ENCODE peak calls at places on chromosome 6, in four cellular contexts. C is colonic mucosa; W is mesendoderm; M is naive thymus-derived CD4-positive, alpha-beta T cell. Q is an unnamed sample. For H3K4me1 and H3K27me3, the result is how much of the 10 kb centered on the place peaks cover.

GRCh38 chr6:53432318-53433161 is 83.8 kb upstream of the ELOVL5 start:
- DNase-seq in C (no peak), W (no peak), M (no peak), Q (no peak)

GRCh38 chr6:161660666-161661571 is 387.1 kb upstream of the AGPAT4 start:
- DNase-seq in W (peak), C (no peak), M (no peak), Q (no peak)

GRCh38 chr6:85594197-85594930 is 706 bp upstream of the SNX14 start:
- DNase-seq in C (no peak), M (no peak), W (peak), Q (peak)

GRCh38 chr6:130851026-130851425 is 23.8 kb downstream of the SMLR1 start:
- DNase-seq in M (no peak), C (no peak), W (no peak), Q (no peak)

GRCh38 chr6:108170607-108171290 is 4.9 kb downstream of the NR2E1 start:
- DNase-seq in M (no peak), W (no peak), C (no peak), Q (no peak)

GRCh38 chr6:1382883-1383728 is 6.3 kb upstream of the FOXF2 start:
- DNase-seq in C (no peak), W (peak), M (no peak), Q (no peak)

GRCh38 chr6:5125152-5126006 is 40.2 kb downstream of the PPP1R3G start:
- DNase-seq in W (peak), M (no peak), C (no peak), Q (no peak)

GRCh38 chr6:7145269-7146078 is 37.7 kb downstream of the RREB1 start:
- DNase-seq in C (peak), M (no peak), W (peak), Q (no peak)

GRCh38 chr6:38164131-38164481 is 344.6 kb downstream of the ZFAND3 start:
- DNase-seq in C (peak), M (no peak), W (no peak), Q (peak)

GRCh38 chr6:4351506-4351852 is 216.1 kb upstream of the ECI2 start:
- DNase-seq in C (no peak), M (no peak), W (no peak), Q (no peak)

GRCh38 chr6:27078734-27079357 is 168.7 kb upstream of the PRSS16 start:
- DNase-seq in C (peak), W (peak), M (no peak), Q (peak)

GRCh38 chr6:133923938-133924593 is 29.0 kb upstream of the TBPL1 start:
- DNase-seq in C (peak), W (peak), M (no peak), Q (peak)

GRCh38 chr6:34556031-34556471 is at the start of gene SPDEF:
- DNase-seq in C (peak), W (no peak), M (no peak), Q (no peak)

GRCh38 chr6:151240036-151240685 is 394 bp downstream of the AKAP12 start:
- DNase-seq in M (no peak), C (peak), W (peak), Q (no peak)

GRCh38 chr6:170193326-170193821 is 97.5 kb downstream of the DLL1 start:
- DNase-seq in W (no peak), C (peak), M (no peak), Q (no peak)

GRCh38 chr6:95384988-95385387 is 192.3 kb upstream of the MANEA start:
- DNase-seq in M (no peak), C (no peak), W (no peak), Q (no peak)

GRCh38 chr6:12404651-12405050 is 114.5 kb downstream of the EDN1 start:
- DNase-seq in W (no peak), C (no peak), M (no peak), Q (no peak)

GRCh38 chr6:12403946-12404647 is 113.9 kb downstream of the EDN1 start:
- DNase-seq in C (no peak), W (no peak), M (no peak), Q (no peak)

GRCh38 chr6:12414096-12414675 is 124.0 kb downstream of the EDN1 start:
- DNase-seq in M (no peak), W (no peak), C (no peak), Q (no peak)

GRCh38 chr6:12410946-12411345 is 120.8 kb downstream of the EDN1 start:
- DNase-seq in W (no peak), M (no peak), C (no peak), Q (no peak)

DNA sequence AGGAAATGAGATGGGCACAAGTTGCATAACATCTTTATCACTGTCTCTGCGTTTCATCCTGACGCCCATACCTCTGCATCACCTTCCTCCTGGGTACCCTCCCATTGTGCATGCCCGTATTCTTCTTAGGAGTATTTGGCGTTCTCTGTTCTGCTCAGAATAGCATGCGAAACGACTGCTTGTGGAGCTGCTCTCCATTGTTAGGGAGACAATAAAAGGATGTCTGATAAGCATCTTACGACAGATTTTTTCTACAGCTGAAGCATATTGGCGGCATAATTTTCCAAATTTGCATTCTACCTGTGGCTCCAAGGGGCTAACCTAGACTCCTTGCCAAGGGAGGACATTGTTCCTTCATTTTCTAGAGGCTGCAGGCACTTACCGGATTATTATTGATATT is 118.6 kb downstream of the EDN1 start:
- DNase-seq in C (no peak), W (no peak), M (no peak), Q (no peak)
- H3K27ac ChIP-seq in C (no peak), W (no peak), M (no peak), Q (no peak)

GRCh38 chr6:44043479-44044153 is 83.6 kb downstream of the MRPL14 start:
- DNase-seq in W (peak), M (no peak), C (no peak), Q (no peak)

GRCh38 chr6:44044154-44044539 is 83.1 kb downstream of the MRPL14 start:
- DNase-seq in M (no peak), W (no peak), C (no peak), Q (no peak)

GRCh38 chr6:44045672-44046015 is 81.6 kb downstream of the MRPL14 start:
- DNase-seq in W (no peak), M (no peak), C (no peak), Q (no peak)

GRCh38 chr6:44046516-44047178 is 80.6 kb downstream of the MRPL14 start:
- DNase-seq in M (no peak), W (no peak), C (no peak), Q (no peak)

DNA sequence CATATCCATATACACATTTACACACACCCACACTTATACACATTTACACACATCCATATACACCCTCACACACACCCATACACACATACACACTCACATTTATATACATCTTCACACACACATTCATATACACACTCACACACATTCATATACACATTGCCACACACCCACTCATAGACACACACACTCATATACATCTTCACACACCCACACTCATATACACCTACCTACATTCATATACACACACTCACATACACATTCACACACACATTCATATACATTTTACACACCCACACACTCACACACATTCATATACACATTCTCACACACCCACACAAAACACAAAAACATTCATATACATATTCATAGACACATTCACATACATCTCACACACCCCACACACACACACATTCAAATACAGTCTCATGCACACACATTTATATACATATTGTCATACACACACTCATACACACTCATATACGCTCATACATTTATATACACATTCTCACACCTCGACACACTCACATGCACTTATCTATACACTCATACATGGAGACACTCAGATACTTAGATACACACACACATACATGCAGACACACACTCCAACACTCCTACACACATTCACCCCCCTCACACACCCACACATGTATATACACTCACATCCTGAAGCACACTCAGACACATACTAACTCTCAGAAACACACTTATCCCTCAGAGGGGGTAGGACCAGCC is 82.1 kb downstream of the MRPL14 start:
- DNase-seq in W (no peak), C (no peak), M (no peak), Q (no peak)
- H3K4me1 ChIP-seq in W (under half), C (under half), M (under half), Q (under half)

GRCh38 chr6:150140236-150140969 is 2.4 kb upstream of the PPP1R14C start:
- DNase-seq in W (no peak), M (no peak), C (no peak), Q (no peak)
- H3K27me3 ChIP-seq in W (under half), M (under half), C (under half), Q (under half)

DNA sequence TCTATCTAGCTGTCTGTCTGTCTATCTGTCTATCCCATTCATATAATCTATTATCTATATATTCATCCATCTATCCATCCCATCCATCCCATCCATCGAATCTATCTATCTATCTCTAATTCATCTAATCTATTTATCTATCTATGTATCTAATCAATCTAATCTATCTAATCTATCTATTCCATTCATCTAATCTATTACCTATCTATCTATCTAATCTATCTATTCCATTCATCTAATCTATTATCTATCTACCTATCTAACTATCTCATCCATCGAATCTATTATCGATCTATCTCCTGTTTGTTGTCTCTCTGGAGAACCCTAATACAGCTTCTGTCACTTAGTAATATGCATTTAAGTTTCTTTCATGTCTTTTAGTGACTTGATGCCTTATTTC is 48.0 kb upstream of the HIVEP1 start:
- DNase-seq in M (no peak), C (no peak), W (no peak), Q (no peak)
- H3K27ac ChIP-seq in M (no peak), C (no peak), W (no peak), Q (no peak)

Q was measured in small intestine.